ENCODE peak calls at places on chromosomes 11 and 22, in ten cellular contexts. C, O, E, H, G, Y, X, A, M and J are unnamed samples.

GRCh38 chr22:38700271-38700788 is 413 bp downstream of the JOSD1 start:
- DNase-seq in C (no peak), O (peak), E (no peak), H (no peak), G (peak), Y (no peak), X (peak), A (peak), M (peak), J (no peak)

GRCh38 chr11:34654491-34655334 is 33.8 kb downstream of the EHF start:
- DNase-seq in C (no peak), O (peak), E (peak), H (no peak), G (peak), Y (no peak), X (peak), A (peak), M (no peak), J (no peak)

GRCh38 chr22:36301384-36301828 is 48.5 kb downstream of the APOL1 start:
- DNase-seq in C (no peak), O (peak), E (peak), H (peak), G (peak), Y (peak), X (peak), A (peak), M (peak), J (peak)

GRCh38 chr22:27973851-27974250 is 54.8 kb upstream of the PITPNB start:
- DNase-seq in C (no peak), O (no peak), E (no peak), H (no peak), G (no peak), Y (no peak), X (no peak), A (no peak), M (no peak), J (no peak)

GRCh38 chr11:131486100-131486499 is 115.7 kb downstream of the NTM start:
- DNase-seq in C (no peak), O (no peak), E (no peak), H (no peak), G (no peak), Y (no peak), X (no peak), A (no peak), M (no peak), J (no peak)

GRCh38 chr22:23219787-23220484 is 39.6 kb downstream of the BCR start:
- DNase-seq in C (peak), O (peak), E (no peak), H (no peak), G (no peak), Y (no peak), X (peak), A (peak), M (peak), J (peak)

GRCh38 chr11:69718912-69719311 is 15.1 kb upstream of the FGF19 start:
- DNase-seq in C (no peak), O (no peak), E (no peak), H (no peak), G (no peak), Y (no peak), X (no peak), A (no peak), M (no peak), J (no peak)

GRCh38 chr22:44337658-44338004 is 24.9 kb upstream of the SHISAL1 start:
- DNase-seq in C (no peak), O (no peak), E (no peak), H (no peak), G (no peak), Y (peak), X (no peak), A (peak), M (no peak), J (no peak)

GRCh38 chr11:132901638-132902610 is 630.4 kb downstream of the OPCML start:
- DNase-seq in C (no peak), O (no peak), E (no peak), H (no peak), G (no peak), Y (no peak), X (no peak), A (peak), M (no peak), J (no peak)

GRCh38 chr22:41501209-41501608 is 32.3 kb downstream of the ACO2 start:
- DNase-seq in C (no peak), O (no peak), E (no peak), H (no peak), G (peak), Y (no peak), X (no peak), A (peak), M (no peak), J (peak)

GRCh38 chr11:95508219-95508880 is 277.3 kb upstream of the SESN3 start:
- DNase-seq in C (no peak), O (no peak), E (no peak), H (no peak), G (no peak), Y (no peak), X (no peak), A (no peak), M (no peak), J (no peak)

GRCh38 chr11:70493089-70493474 is 94.8 kb downstream of the CTTN start:
- DNase-seq in C (no peak), O (peak), E (no peak), H (no peak), G (no peak), Y (no peak), X (no peak), A (no peak), M (no peak), J (no peak)

GRCh38 chr11:121895919-121896318 is 220.1 kb downstream of the BLID start:
- DNase-seq in C (no peak), O (no peak), E (no peak), H (no peak), G (no peak), Y (no peak), X (no peak), A (peak), M (no peak), J (no peak)

GRCh38 chr22:18070556-18071306 is 7.1 kb upstream of the PEX26 start:
- DNase-seq in C (peak), O (peak), E (no peak), H (no peak), G (no peak), Y (no peak), X (no peak), A (peak), M (no peak), J (no peak)

GRCh38 chr11:128375941-128376340 is 211.4 kb downstream of the ETS1 start:
- DNase-seq in C (no peak), O (no peak), E (no peak), H (no peak), G (no peak), Y (no peak), X (no peak), A (peak), M (no peak), J (no peak)

GRCh38 chr22:24208012-24208749 is 26.9 kb downstream of the SUSD2 start:
- DNase-seq in C (no peak), O (no peak), E (peak), H (no peak), G (peak), Y (no peak), X (no peak), A (peak), M (no peak), J (no peak)

GRCh38 chr11:21707116-21707769 is 485.6 kb upstream of the ANO5 start:
- DNase-seq in C (no peak), O (no peak), E (no peak), H (no peak), G (no peak), Y (no peak), X (no peak), A (no peak), M (no peak), J (no peak)

GRCh38 chr11:132734217-132734616 is 798.1 kb downstream of the OPCML start:
- DNase-seq in C (no peak), O (no peak), E (no peak), H (no peak), G (no peak), Y (no peak), X (no peak), A (peak), M (no peak), J (no peak)

GRCh38 chr22:42016111-42016510 is 17.5 kb downstream of the WBP2NL start:
- DNase-seq in C (no peak), O (no peak), E (no peak), H (no peak), G (no peak), Y (no peak), X (no peak), A (no peak), M (no peak), J (no peak)

GRCh38 chr22:27699676-27700075 is 101.9 kb downstream of the MN1 start:
- DNase-seq in C (no peak), O (no peak), E (no peak), H (no peak), G (no peak), Y (no peak), X (no peak), A (no peak), M (no peak), J (no peak)

GRCh38 chr11:80603472-80603871 is 1162.6 kb upstream of the TENM4 start:
- DNase-seq in C (no peak), O (no peak), E (no peak), H (no peak), G (no peak), Y (no peak), X (no peak), A (no peak), M (peak), J (no peak)

GRCh38 chr22:17695986-17696385 is 57.4 kb downstream of the BCL2L13 start:
- DNase-seq in C (no peak), O (no peak), E (no peak), H (no peak), G (no peak), Y (no peak), X (no peak), A (no peak), M (no peak), J (no peak)

GRCh38 chr11:45060707-45061106 is 85.7 kb upstream of the PRDM11 start:
- DNase-seq in C (no peak), O (no peak), E (no peak), H (no peak), G (no peak), Y (no peak), X (no peak), A (no peak), M (no peak), J (no peak)

GRCh38 chr11:125062931-125063428 is at the start of gene SLC37A2:
- DNase-seq in C (no peak), O (peak), E (no peak), H (peak), G (peak), Y (peak), X (peak), A (peak), M (peak), J (peak)

GRCh38 chr11:1303196-1303821 is 6.1 kb downstream of the TOLLIP start:
- DNase-seq in C (no peak), O (peak), E (no peak), H (peak), G (no peak), Y (no peak), X (peak), A (peak), M (no peak), J (no peak)

GRCh38 chr11:44275961-44276550 is 33.9 kb downstream of the ALX4 start:
- DNase-seq in C (peak), O (peak), E (no peak), H (no peak), G (no peak), Y (no peak), X (no peak), A (no peak), M (no peak), J (no peak)

GRCh38 chr22:43530864-43531201 is 119.0 kb downstream of the MPPED1 start:
- DNase-seq in C (no peak), O (no peak), E (no peak), H (no peak), G (no peak), Y (no peak), X (no peak), A (peak), M (no peak), J (no peak)

GRCh38 chr11:36222755-36223635 is 66.2 kb downstream of the COMMD9 start:
- DNase-seq in C (no peak), O (no peak), E (no peak), H (no peak), G (no peak), Y (no peak), X (no peak), A (no peak), M (peak), J (no peak)

GRCh38 chr11:103257360-103257759 is 148.1 kb downstream of the DYNC2H1 start:
- DNase-seq in C (no peak), O (no peak), E (peak), H (no peak), G (no peak), Y (peak), X (no peak), A (peak), M (no peak), J (no peak)
- TF ChIP-seq CTCF in C (peak), O (peak), E (peak), H (peak), G (peak), Y (peak), X (no peak), A (peak), M (no peak), J (no peak)

GRCh38 chr22:20605328-20605727 is 97.9 kb downstream of the MED15 start:
- DNase-seq in C (no peak), O (no peak), E (no peak), H (no peak), G (no peak), Y (no peak), X (peak), A (no peak), M (no peak), J (no peak)

GRCh38 chr22:20606784-20607128 is 99.3 kb downstream of the MED15 start:
- DNase-seq in C (no peak), O (no peak), E (no peak), H (no peak), G (no peak), Y (no peak), X (no peak), A (no peak), M (no peak), J (no peak)

GRCh38 chr22:20604092-20604747 is 96.8 kb downstream of the MED15 start:
- DNase-seq in C (peak), O (no peak), E (no peak), H (no peak), G (peak), Y (no peak), X (peak), A (no peak), M (no peak), J (no peak)

GRCh38 chr22:20606041-20606783 is 98.8 kb downstream of the MED15 start:
- DNase-seq in C (no peak), O (peak), E (peak), H (peak), G (no peak), Y (peak), X (peak), A (peak), M (peak), J (peak)

DNA sequence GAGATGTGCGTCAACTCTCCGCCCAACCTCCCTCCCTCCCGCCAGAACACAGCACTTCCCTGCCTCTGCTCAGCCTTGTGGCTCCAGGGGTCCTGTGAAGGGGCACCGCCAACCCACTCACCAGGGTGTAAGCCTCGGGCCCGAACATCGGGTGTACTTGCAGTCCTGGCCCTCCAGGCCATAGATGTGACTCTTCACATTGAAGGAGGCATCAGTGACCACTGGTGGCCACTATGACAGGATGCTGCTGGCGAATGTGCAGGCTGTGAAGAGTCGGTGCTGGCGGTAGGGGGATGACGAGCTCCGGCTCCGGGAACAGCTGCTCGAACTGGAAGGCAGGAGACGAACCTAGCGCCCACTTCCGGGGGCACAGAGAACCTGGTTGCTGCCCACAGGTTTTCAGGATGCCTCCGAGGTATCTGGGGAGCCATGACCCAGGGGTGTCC is 97.4 kb downstream of the MED15 start:
- DNase-seq in C (peak), O (no peak), E (no peak), H (no peak), G (peak), Y (no peak), X (no peak), A (no peak), M (no peak), J (no peak)
- TF ChIP-seq CTCF in C (no peak), O (no peak), E (no peak), H (no peak), G (no peak), Y (no peak), X (no peak), A (no peak), M (no peak), J (no peak)

DNA sequence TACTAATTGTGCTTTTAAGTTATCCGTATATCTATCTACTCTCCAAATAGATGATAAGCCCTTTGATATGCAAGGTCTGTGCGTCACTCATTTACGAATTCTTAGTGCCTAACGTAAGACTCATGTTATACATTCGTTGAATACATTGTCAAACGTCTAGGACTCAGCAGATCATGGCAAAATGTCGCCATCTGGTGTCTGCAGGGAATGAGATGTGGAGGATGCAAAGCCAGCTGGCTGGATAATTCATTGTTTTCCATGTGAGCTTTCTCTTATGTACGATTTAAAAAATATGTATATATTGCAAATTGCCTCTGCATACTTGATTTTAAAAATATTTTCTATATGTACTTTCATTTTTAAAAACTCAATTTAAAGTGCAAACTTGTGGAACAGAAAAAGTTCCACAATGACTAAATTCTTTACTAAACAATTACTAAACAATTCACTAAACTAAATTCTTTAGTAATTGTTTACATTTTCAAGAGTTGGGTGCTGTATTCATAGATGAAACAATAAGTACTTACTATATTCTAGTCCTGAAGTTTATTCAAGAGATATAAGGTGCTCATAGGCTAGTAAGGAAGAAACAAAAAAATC is 33.8 kb downstream of the ZNF202 start:
- DNase-seq in C (no peak), O (no peak), E (peak), H (peak), G (no peak), Y (peak), X (no peak), A (peak), M (peak), J (peak)
- TF ChIP-seq CTCF in C (peak), O (peak), E (peak), H (peak), G (peak), Y (peak), X (peak), A (peak), M (peak), J (peak)

DNA sequence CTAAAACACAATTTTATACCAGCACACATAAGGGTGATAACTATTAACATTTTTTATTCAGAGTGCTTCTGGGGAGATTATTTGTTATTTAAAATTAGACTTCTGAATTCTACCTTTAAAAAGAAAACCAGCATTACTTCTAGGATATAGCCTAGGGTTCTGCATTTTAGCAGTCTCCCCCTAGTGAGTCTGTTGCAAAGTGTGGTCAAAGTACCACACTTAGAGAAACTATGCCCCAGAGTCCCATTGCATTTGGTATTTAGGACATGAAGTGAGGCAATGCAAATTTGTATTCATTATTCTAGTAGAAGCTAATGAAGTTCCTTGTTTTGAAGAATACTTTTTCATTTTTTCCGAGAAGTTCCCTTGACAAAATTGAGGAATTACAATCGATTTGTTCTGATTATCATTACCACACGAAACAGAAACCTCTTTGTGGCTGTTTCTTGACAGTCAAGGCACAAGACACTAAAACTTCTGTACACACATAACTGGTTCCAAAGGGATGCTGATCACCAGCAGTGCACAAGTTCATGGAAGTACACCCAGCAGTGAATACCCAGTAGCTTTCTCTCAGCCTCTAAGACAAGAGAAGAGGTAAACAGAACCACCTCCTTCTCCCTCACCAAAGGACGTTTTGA is 27.4 kb upstream of the CCDC34 start:
- DNase-seq in C (no peak), O (no peak), E (no peak), H (no peak), G (no peak), Y (no peak), X (no peak), A (no peak), M (no peak), J (no peak)
- TF ChIP-seq CTCF in C (no peak), O (no peak), E (no peak), H (no peak), G (no peak), Y (no peak), X (no peak), A (no peak), M (no peak), J (no peak)

GRCh38 chr11:85937838-85938237 is 82.7 kb downstream of the CCDC83 start:
- DNase-seq in C (no peak), O (no peak), E (no peak), H (no peak), G (no peak), Y (no peak), X (no peak), A (no peak), M (no peak), J (no peak)

GRCh38 chr11:85939099-85940015 is 84.2 kb downstream of the CCDC83 start:
- DNase-seq in C (no peak), O (no peak), E (no peak), H (no peak), G (no peak), Y (no peak), X (no peak), A (no peak), M (no peak), J (no peak)

GRCh38 chr11:85945296-85945695 is 90.1 kb downstream of the CCDC83 start:
- DNase-seq in C (no peak), O (no peak), E (no peak), H (no peak), G (no peak), Y (no peak), X (no peak), A (no peak), M (no peak), J (no peak)

GRCh38 chr11:85945788-85946187 is 90.6 kb downstream of the CCDC83 start:
- DNase-seq in C (no peak), O (no peak), E (no peak), H (no peak), G (no peak), Y (no peak), X (no peak), A (peak), M (no peak), J (no peak)

GRCh38 chr11:85941380-85941973 is 86.3 kb downstream of the CCDC83 start:
- DNase-seq in C (no peak), O (no peak), E (no peak), H (peak), G (peak), Y (peak), X (no peak), A (peak), M (peak), J (peak)
- TF ChIP-seq CTCF in C (peak), O (peak), E (peak), H (peak), G (peak), Y (peak), X (peak), A (peak), M (peak), J (peak)

GRCh38 chr11:115219378-115219777 is 284.8 kb downstream of the CADM1 start:
- DNase-seq in C (no peak), O (no peak), E (no peak), H (no peak), G (no peak), Y (peak), X (no peak), A (no peak), M (no peak), J (no peak)

GRCh38 chr11:115217726-115218311 is 286.4 kb downstream of the CADM1 start:
- DNase-seq in C (no peak), O (no peak), E (no peak), H (no peak), G (no peak), Y (no peak), X (no peak), A (no peak), M (no peak), J (no peak)

GRCh38 chr11:115213007-115213406 is 291.2 kb downstream of the CADM1 start:
- DNase-seq in C (no peak), O (no peak), E (no peak), H (no peak), G (no peak), Y (no peak), X (no peak), A (no peak), M (no peak), J (no peak)

GRCh38 chr11:115214644-115215305 is 289.4 kb downstream of the CADM1 start:
- DNase-seq in C (no peak), O (no peak), E (no peak), H (no peak), G (no peak), Y (no peak), X (no peak), A (no peak), M (no peak), J (no peak)

GRCh38 chr11:115215694-115216615 is 288.3 kb downstream of the CADM1 start:
- DNase-seq in C (no peak), O (no peak), E (no peak), H (no peak), G (no peak), Y (no peak), X (no peak), A (peak), M (no peak), J (no peak)
- TF ChIP-seq CTCF in C (peak), O (no peak), E (peak), H (peak), G (peak), Y (no peak), X (peak), A (peak), M (no peak), J (peak)

GRCh38 chr11:13487661-13488030 is 8.2 kb downstream of the PTH start:
- DNase-seq in C (no peak), O (no peak), E (peak), H (no peak), G (no peak), Y (no peak), X (no peak), A (peak), M (peak), J (no peak)

GRCh38 chr11:13486926-13487660 is 8.7 kb downstream of the PTH start:
- DNase-seq in C (no peak), O (peak), E (no peak), H (peak), G (no peak), Y (peak), X (peak), A (peak), M (peak), J (no peak)
- TF ChIP-seq CTCF in C (peak), O (peak), E (peak), H (peak), G (peak), Y (peak), X (peak), A (peak), M (no peak), J (peak)